ENCODE peak calls at places on chromosomes 11 and 22, in six cellular contexts. One of them, this sample, is unnamed. For H3K9me3, the result is how much of the 10 kb centered on the place peaks cover.

GRCh38 chr11:11968511-11969280 is 39.7 kb downstream of the DKK3 start:
- DNase-seq in fibroblast of lung: peak
- DNase-seq in CD8-positive, alpha-beta memory T cell: no peak
- DNase-seq in stomach: no peak
- DNase-seq in tibial nerve: no peak
- DNase-seq in cardiac muscle cell: no peak
- DNase-seq in this sample: no peak

GRCh38 chr22:46852771-46853170 is 90.3 kb downstream of the TBC1D22A start:
- DNase-seq in fibroblast of lung: no peak
- DNase-seq in CD8-positive, alpha-beta memory T cell: no peak
- DNase-seq in stomach: no peak
- DNase-seq in tibial nerve: no peak
- DNase-seq in cardiac muscle cell: no peak
- DNase-seq in this sample: no peak

GRCh38 chr11:68338041-68338800 is 25.8 kb downstream of the LRP5 start:
- DNase-seq in fibroblast of lung: peak
- DNase-seq in CD8-positive, alpha-beta memory T cell: no peak
- DNase-seq in stomach: no peak
- DNase-seq in tibial nerve: no peak
- DNase-seq in cardiac muscle cell: no peak
- DNase-seq in this sample: no peak

GRCh38 chr22:17167486-17167885 is 8.4 kb upstream of the HDHD5 start:
- DNase-seq in fibroblast of lung: no peak
- DNase-seq in CD8-positive, alpha-beta memory T cell: no peak
- DNase-seq in stomach: peak
- DNase-seq in tibial nerve: no peak
- DNase-seq in cardiac muscle cell: no peak
- DNase-seq in this sample: no peak

GRCh38 chr11:21861314-21861713 is 331.6 kb upstream of the ANO5 start:
- DNase-seq in fibroblast of lung: no peak
- DNase-seq in CD8-positive, alpha-beta memory T cell: no peak
- DNase-seq in stomach: no peak
- DNase-seq in tibial nerve: no peak
- DNase-seq in cardiac muscle cell: no peak
- DNase-seq in this sample: no peak

GRCh38 chr11:370087-370941 is 1.0 kb downstream of the B4GALNT4 start:
- DNase-seq in fibroblast of lung: no peak
- DNase-seq in CD8-positive, alpha-beta memory T cell: no peak
- DNase-seq in stomach: no peak
- DNase-seq in tibial nerve: no peak
- DNase-seq in cardiac muscle cell: peak
- DNase-seq in this sample: no peak

GRCh38 chr11:112260490-112260889 is at the start of gene PLET1:
- DNase-seq in fibroblast of lung: no peak
- DNase-seq in CD8-positive, alpha-beta memory T cell: no peak
- DNase-seq in stomach: no peak
- DNase-seq in tibial nerve: no peak
- DNase-seq in cardiac muscle cell: no peak
- DNase-seq in this sample: no peak

GRCh38 chr11:33701302-33701701 is 676 bp upstream of the C11orf91 start:
- DNase-seq in fibroblast of lung: peak
- DNase-seq in CD8-positive, alpha-beta memory T cell: no peak
- DNase-seq in stomach: no peak
- DNase-seq in tibial nerve: no peak
- DNase-seq in cardiac muscle cell: no peak
- DNase-seq in this sample: no peak

GRCh38 chr22:41405588-41405987 is 23.8 kb downstream of the TEF start:
- DNase-seq in fibroblast of lung: no peak
- DNase-seq in CD8-positive, alpha-beta memory T cell: no peak
- DNase-seq in stomach: no peak
- DNase-seq in tibial nerve: no peak
- DNase-seq in cardiac muscle cell: no peak
- DNase-seq in this sample: no peak

GRCh38 chr11:121802542-121802941 is 313.5 kb downstream of the BLID start:
- DNase-seq in fibroblast of lung: peak
- DNase-seq in CD8-positive, alpha-beta memory T cell: no peak
- DNase-seq in stomach: no peak
- DNase-seq in tibial nerve: no peak
- DNase-seq in cardiac muscle cell: no peak
- DNase-seq in this sample: peak

GRCh38 chr22:47166446-47167016 is 404.1 kb downstream of the TBC1D22A start:
- DNase-seq in fibroblast of lung: no peak
- DNase-seq in CD8-positive, alpha-beta memory T cell: no peak
- DNase-seq in stomach: no peak
- DNase-seq in tibial nerve: no peak
- DNase-seq in cardiac muscle cell: no peak
- DNase-seq in this sample: no peak

GRCh38 chr11:48307760-48308386 is 1.9 kb downstream of the OR4S1 start:
- DNase-seq in fibroblast of lung: peak
- DNase-seq in CD8-positive, alpha-beta memory T cell: peak
- DNase-seq in stomach: peak
- DNase-seq in tibial nerve: peak
- DNase-seq in cardiac muscle cell: peak
- DNase-seq in this sample: peak

GRCh38 chr11:64100782-64101358 is 65.0 kb downstream of the MACROD1 start:
- DNase-seq in fibroblast of lung: no peak
- DNase-seq in CD8-positive, alpha-beta memory T cell: no peak
- DNase-seq in stomach: no peak
- DNase-seq in tibial nerve: no peak
- DNase-seq in cardiac muscle cell: no peak
- DNase-seq in this sample: no peak

GRCh38 chr11:122214567-122214966 is 98.6 kb upstream of the BLID start:
- DNase-seq in fibroblast of lung: no peak
- DNase-seq in CD8-positive, alpha-beta memory T cell: no peak
- DNase-seq in stomach: no peak
- DNase-seq in tibial nerve: no peak
- DNase-seq in cardiac muscle cell: no peak
- DNase-seq in this sample: no peak

GRCh38 chr22:18044548-18045271 is 20.3 kb upstream of the MICAL3 start:
- DNase-seq in fibroblast of lung: peak
- DNase-seq in CD8-positive, alpha-beta memory T cell: no peak
- DNase-seq in stomach: peak
- DNase-seq in tibial nerve: peak
- DNase-seq in cardiac muscle cell: no peak
- DNase-seq in this sample: peak

GRCh38 chr11:114059278-114059983 is at the start of gene ZBTB16:
- DNase-seq in fibroblast of lung: peak
- DNase-seq in CD8-positive, alpha-beta memory T cell: peak
- DNase-seq in stomach: peak
- DNase-seq in tibial nerve: peak
- DNase-seq in cardiac muscle cell: peak
- DNase-seq in this sample: no peak

GRCh38 chr11:64620286-64620962 is 29.4 kb downstream of the SLC22A12 start:
- DNase-seq in fibroblast of lung: peak
- DNase-seq in CD8-positive, alpha-beta memory T cell: no peak
- DNase-seq in stomach: no peak
- DNase-seq in tibial nerve: no peak
- DNase-seq in cardiac muscle cell: no peak
- DNase-seq in this sample: no peak

GRCh38 chr11:30143098-30143705 is 87.6 kb upstream of the FSHB start:
- DNase-seq in fibroblast of lung: peak
- DNase-seq in CD8-positive, alpha-beta memory T cell: no peak
- DNase-seq in stomach: no peak
- DNase-seq in tibial nerve: no peak
- DNase-seq in cardiac muscle cell: peak
- DNase-seq in this sample: peak

GRCh38 chr11:62792193-62792575 is 378 bp upstream of the TMEM223 start:
- DNase-seq in fibroblast of lung: no peak
- DNase-seq in CD8-positive, alpha-beta memory T cell: peak
- DNase-seq in stomach: no peak
- DNase-seq in tibial nerve: no peak
- DNase-seq in cardiac muscle cell: peak
- DNase-seq in this sample: peak

GRCh38 chr11:39236916-39237315 is 2222.5 kb downstream of the LRRC4C start:
- DNase-seq in fibroblast of lung: no peak
- DNase-seq in CD8-positive, alpha-beta memory T cell: no peak
- DNase-seq in stomach: no peak
- DNase-seq in tibial nerve: no peak
- DNase-seq in cardiac muscle cell: no peak
- DNase-seq in this sample: no peak

GRCh38 chr22:48886604-48887393 is 940.9 kb downstream of the BRD1 start:
- DNase-seq in fibroblast of lung: no peak
- DNase-seq in CD8-positive, alpha-beta memory T cell: no peak
- DNase-seq in stomach: no peak
- DNase-seq in tibial nerve: no peak
- DNase-seq in cardiac muscle cell: no peak
- DNase-seq in this sample: peak

GRCh38 chr11:128061321-128061871 is 526.0 kb downstream of the ETS1 start:
- DNase-seq in fibroblast of lung: peak
- DNase-seq in CD8-positive, alpha-beta memory T cell: no peak
- DNase-seq in stomach: no peak
- DNase-seq in tibial nerve: no peak
- DNase-seq in cardiac muscle cell: no peak
- DNase-seq in this sample: peak

GRCh38 chr11:77435972-77436371 is 37.9 kb downstream of the PAK1 start:
- DNase-seq in fibroblast of lung: no peak
- DNase-seq in CD8-positive, alpha-beta memory T cell: no peak
- DNase-seq in stomach: no peak
- DNase-seq in tibial nerve: no peak
- DNase-seq in cardiac muscle cell: no peak
- DNase-seq in this sample: peak

DNA sequence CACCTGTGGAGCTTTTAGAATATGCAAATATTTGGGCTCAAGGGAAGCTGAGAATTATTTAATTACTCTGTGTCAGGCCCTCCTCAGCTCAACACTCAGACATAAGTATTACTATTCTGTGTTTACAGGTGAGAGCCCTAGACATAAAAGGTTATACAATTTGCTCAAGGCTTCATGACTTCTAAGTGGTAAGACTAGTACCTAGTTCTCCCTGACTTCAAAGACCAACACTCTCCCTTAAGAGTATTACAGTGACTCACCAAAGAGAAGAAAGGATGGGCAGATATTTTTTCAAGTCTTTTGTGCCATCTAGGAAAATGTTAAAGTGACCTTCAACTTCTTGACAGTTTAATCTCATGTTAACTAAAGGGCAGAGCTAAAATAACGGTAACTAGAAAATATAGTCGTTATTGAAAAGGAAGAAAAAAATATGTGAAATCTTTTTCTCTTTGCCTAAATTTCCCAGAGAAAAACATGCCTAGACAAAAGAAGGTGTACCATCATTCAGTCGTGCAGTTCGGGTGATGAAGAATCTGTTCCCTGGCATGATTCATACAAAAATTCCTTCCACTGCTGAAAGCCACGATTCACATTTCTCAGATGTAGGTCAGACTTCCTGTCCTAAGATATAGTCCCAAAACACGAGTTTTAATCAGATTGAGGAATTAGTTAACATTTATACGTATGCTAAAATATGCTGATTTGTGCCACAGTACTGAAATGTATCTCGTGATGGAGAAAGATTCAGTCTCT is 849.1 kb upstream of the API5 start:
- DNase-seq in fibroblast of lung: no peak
- DNase-seq in CD8-positive, alpha-beta memory T cell: no peak
- DNase-seq in stomach: no peak
- DNase-seq in tibial nerve: no peak
- DNase-seq in cardiac muscle cell: no peak
- DNase-seq in this sample: no peak
- H3K9me3 ChIP-seq in fibroblast of lung: under half
- H3K9me3 ChIP-seq in CD8-positive, alpha-beta memory T cell: under half
- H3K9me3 ChIP-seq in stomach: under half
- H3K9me3 ChIP-seq in tibial nerve: under half
- H3K9me3 ChIP-seq in cardiac muscle cell: under half
- H3K9me3 ChIP-seq in this sample: under half

GRCh38 chr11:58493676-58494075 is 14.2 kb downstream of the OR5B21 start:
- DNase-seq in fibroblast of lung: peak
- DNase-seq in CD8-positive, alpha-beta memory T cell: no peak
- DNase-seq in stomach: no peak
- DNase-seq in tibial nerve: no peak
- DNase-seq in cardiac muscle cell: no peak
- DNase-seq in this sample: no peak
- H3K27ac ChIP-seq in fibroblast of lung: peak
- H3K27ac ChIP-seq in CD8-positive, alpha-beta memory T cell: no peak
- H3K27ac ChIP-seq in stomach: no peak
- H3K27ac ChIP-seq in tibial nerve: no peak
- H3K27ac ChIP-seq in cardiac muscle cell: no peak
- H3K27ac ChIP-seq in this sample: no peak

GRCh38 chr22:27650572-27650971 is 151.0 kb downstream of the MN1 start:
- DNase-seq in fibroblast of lung: no peak
- DNase-seq in CD8-positive, alpha-beta memory T cell: no peak
- DNase-seq in stomach: no peak
- DNase-seq in tibial nerve: no peak
- DNase-seq in cardiac muscle cell: no peak
- DNase-seq in this sample: peak
- H3K4me3 ChIP-seq in fibroblast of lung: no peak
- H3K4me3 ChIP-seq in CD8-positive, alpha-beta memory T cell: no peak
- H3K4me3 ChIP-seq in stomach: no peak
- H3K4me3 ChIP-seq in tibial nerve: no peak
- H3K4me3 ChIP-seq in cardiac muscle cell: no peak
- H3K4me3 ChIP-seq in this sample: no peak

DNA sequence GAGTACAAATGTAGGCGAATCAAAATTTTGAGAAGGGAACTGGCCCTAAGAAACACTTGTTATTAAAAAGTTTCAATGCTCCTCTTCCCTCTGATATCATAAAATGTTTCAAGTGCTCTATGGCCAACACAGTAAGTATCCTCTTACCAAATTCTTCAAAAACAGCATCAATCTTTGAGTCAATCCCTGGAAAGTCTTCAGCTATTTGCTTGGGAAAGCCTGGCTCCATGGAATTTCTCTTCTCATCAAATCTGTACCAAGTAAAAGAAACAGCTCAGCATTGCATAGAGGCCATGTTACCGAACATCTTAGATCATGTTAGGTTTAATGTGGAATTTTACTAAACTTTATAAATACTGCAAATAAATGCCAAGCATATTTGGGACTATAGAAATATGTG is 6.3 kb downstream of the MMP3 start:
- DNase-seq in fibroblast of lung: no peak
- DNase-seq in CD8-positive, alpha-beta memory T cell: no peak
- DNase-seq in stomach: no peak
- DNase-seq in tibial nerve: no peak
- DNase-seq in cardiac muscle cell: no peak
- DNase-seq in this sample: no peak
- H3K9me3 ChIP-seq in fibroblast of lung: under half
- H3K9me3 ChIP-seq in CD8-positive, alpha-beta memory T cell: under half
- H3K9me3 ChIP-seq in stomach: under half
- H3K9me3 ChIP-seq in tibial nerve: under half
- H3K9me3 ChIP-seq in cardiac muscle cell: under half
- H3K9me3 ChIP-seq in this sample: under half

GRCh38 chr22:39080993-39081513 is 4.0 kb downstream of the APOBEC3G start:
- DNase-seq in fibroblast of lung: no peak
- DNase-seq in CD8-positive, alpha-beta memory T cell: no peak
- DNase-seq in stomach: no peak
- DNase-seq in tibial nerve: no peak
- DNase-seq in cardiac muscle cell: no peak
- DNase-seq in this sample: no peak

GRCh38 chr22:39078329-39078728 is 1.3 kb downstream of the APOBEC3G start:
- DNase-seq in fibroblast of lung: no peak
- DNase-seq in CD8-positive, alpha-beta memory T cell: peak
- DNase-seq in stomach: no peak
- DNase-seq in tibial nerve: no peak
- DNase-seq in cardiac muscle cell: no peak
- DNase-seq in this sample: no peak

GRCh38 chr22:39080052-39080762 is 3.1 kb downstream of the APOBEC3G start:
- DNase-seq in fibroblast of lung: no peak
- DNase-seq in CD8-positive, alpha-beta memory T cell: peak
- DNase-seq in stomach: no peak
- DNase-seq in tibial nerve: no peak
- DNase-seq in cardiac muscle cell: no peak
- DNase-seq in this sample: no peak

GRCh38 chr22:39073941-39074340 is 3.1 kb upstream of the APOBEC3G start:
- DNase-seq in fibroblast of lung: no peak
- DNase-seq in CD8-positive, alpha-beta memory T cell: no peak
- DNase-seq in stomach: no peak
- DNase-seq in tibial nerve: no peak
- DNase-seq in cardiac muscle cell: no peak
- DNase-seq in this sample: no peak

GRCh38 chr22:39077513-39077840 is 402 bp downstream of the APOBEC3G start:
- DNase-seq in fibroblast of lung: no peak
- DNase-seq in CD8-positive, alpha-beta memory T cell: no peak
- DNase-seq in stomach: no peak
- DNase-seq in tibial nerve: no peak
- DNase-seq in cardiac muscle cell: no peak
- DNase-seq in this sample: no peak
- H3K27ac ChIP-seq in fibroblast of lung: peak
- H3K27ac ChIP-seq in CD8-positive, alpha-beta memory T cell: peak
- H3K27ac ChIP-seq in stomach: peak
- H3K27ac ChIP-seq in tibial nerve: peak
- H3K27ac ChIP-seq in cardiac muscle cell: peak
- H3K27ac ChIP-seq in this sample: no peak

This sample was measured in SJCRH30.